ENCODE peak calls at places on chromosomes 1 and 21, in nine cellular contexts. F is T-cell; W is posterior cingulate gyrus; C is stimulated activated CD4-positive, alpha-beta T cell treated with anti-CD3 and anti-CD28 coated beads, Interleukin-1b, Interleukin-23, amount 100 ng/mL, for 1 hour; X is RCC 7860; H is iPS-NIHi11; K is stimulated activated CD8-positive, alpha-beta memory T cell treated with anti-CD3 and anti-CD28 coated beads, Interleukin-15, amount 100 ng/mL, for 4 hours; Q is NCI-H226; G is activated T-helper 1 cell treated with anti-CD3 and anti-CD28 coated beads, Interleukin-2, amount 50 U/mL, for 16 hours. Y is an unnamed sample.

GRCh38 chr21:45138199-45139002 is 64.0 kb downstream of the ADARB1 start:
- DNase-seq in F (peak; percentile 72), W (peak; percentile 54), C (peak; percentile 63), X (peak; percentile 32), H (peak; percentile 84), K (peak; percentile 21), Q (peak; percentile 41), G (peak; percentile 48), Y (no peak)

GRCh38 chr21:25369524-25370300 is 237.6 kb downstream of the MRPL39 start:
- DNase-seq in F (no peak), W (no peak), C (no peak), X (peak; percentile 53), H (no peak), K (no peak), Q (peak; percentile 81), G (no peak), Y (no peak)

GRCh38 chr1:232012773-232013386 is 386.3 kb downstream of the DISC1 start:
- DNase-seq in F (no peak), W (no peak), C (no peak), X (no peak), H (no peak), K (no peak), Q (no peak), G (no peak), Y (no peak)

GRCh38 chr1:9766759-9767442 is 56.9 kb downstream of the CLSTN1 start:
- DNase-seq in F (no peak), W (peak; percentile 40), C (no peak), X (peak; percentile 97), H (no peak), K (no peak), Q (peak; percentile 99), G (no peak), Y (no peak)

GRCh38 chr1:10957151-10957550 is 55.3 kb upstream of the TARDBP start:
- DNase-seq in F (no peak), W (no peak), C (no peak), X (no peak), H (no peak), K (no peak), Q (no peak), G (no peak), Y (no peak)

GRCh38 chr1:229230136-229230892 is 40.6 kb upstream of the RAB4A start:
- DNase-seq in F (no peak), W (peak; percentile 68), C (no peak), X (no peak), H (no peak), K (no peak), Q (no peak), G (no peak), Y (no peak)

GRCh38 chr1:168416220-168416619 is 127.6 kb downstream of the XCL2 start:
- DNase-seq in F (no peak), W (no peak), C (no peak), X (no peak), H (no peak), K (no peak), Q (no peak), G (no peak), Y (no peak)

GRCh38 chr1:157359309-157360020 is 192.8 kb downstream of the FCRL5 start:
- DNase-seq in F (no peak), W (no peak), C (no peak), X (no peak), H (no peak), K (no peak), Q (no peak), G (no peak), Y (no peak)

GRCh38 chr1:158564608-158565007 is 5.8 kb downstream of the OR6P1 start:
- DNase-seq in F (no peak), W (no peak), C (no peak), X (no peak), H (no peak), K (no peak), Q (no peak), G (no peak), Y (no peak)

GRCh38 chr1:71828431-71829012 is 453.8 kb downstream of the NEGR1 start:
- DNase-seq in F (no peak), W (no peak), C (no peak), X (no peak), H (no peak), K (no peak), Q (no peak), G (no peak), Y (no peak)

GRCh38 chr1:224047538-224047937 is 66.4 kb upstream of the FBXO28 start:
- DNase-seq in F (no peak), W (no peak), C (no peak), X (no peak), H (no peak), K (no peak), Q (no peak), G (no peak), Y (no peak)

GRCh38 chr1:31696246-31696645 is 7.6 kb downstream of the COL16A1 start:
- DNase-seq in F (no peak), W (peak; percentile 89), C (no peak), X (no peak), H (peak; percentile 21), K (no peak), Q (no peak), G (no peak), Y (no peak)

GRCh38 chr1:228009828-228010775 is 3.3 kb downstream of the WNT3A start:
- DNase-seq in F (no peak), W (no peak), C (no peak), X (no peak), H (peak; percentile 67), K (no peak), Q (no peak), G (no peak), Y (no peak)

GRCh38 chr1:170680428-170680827 is 16.5 kb downstream of the PRRX1 start:
- DNase-seq in F (no peak), W (no peak), C (no peak), X (no peak), H (no peak), K (no peak), Q (no peak), G (no peak), Y (no peak)

GRCh38 chr1:151897861-151898468 is 11.3 kb downstream of the THEM4 start:
- DNase-seq in F (no peak), W (no peak), C (no peak), X (no peak), H (no peak), K (no peak), Q (no peak), G (no peak), Y (no peak)

GRCh38 chr1:168609133-168609715 is 32.8 kb downstream of the XCL1 start:
- DNase-seq in F (no peak), W (peak; percentile 85), C (no peak), X (peak; percentile 6), H (peak; percentile 14), K (no peak), Q (no peak), G (no peak), Y (no peak)

GRCh38 chr21:38996355-38996754 is 186.9 kb downstream of the PSMG1 start:
- DNase-seq in F (no peak), W (no peak), C (no peak), X (no peak), H (no peak), K (no peak), Q (no peak), G (no peak), Y (no peak)

GRCh38 chr1:232166942-232167341 is 463.0 kb downstream of the SIPA1L2 start:
- DNase-seq in F (no peak), W (no peak), C (no peak), X (no peak), H (peak; percentile 30), K (no peak), Q (no peak), G (no peak), Y (no peak)

GRCh38 chr1:207062058-207062457 is 9.0 kb downstream of the PFKFB2 start:
- DNase-seq in F (no peak), W (no peak), C (no peak), X (no peak), H (no peak), K (no peak), Q (no peak), G (no peak), Y (no peak)